ENCODE peak calls at places on chromosomes 7 and 10, in six cellular contexts. One of them, this sample, is unnamed.

GRCh38 chr10:93992400-93993030 is 1.2 kb upstream of the PLCE1 start:
- DNase-seq in heart right ventricle: no peak
- DNase-seq in ovary: no peak
- DNase-seq in breast epithelium: no peak
- DNase-seq in uterus: no peak
- DNase-seq in aorta: no peak
- DNase-seq in this sample: no peak

GRCh38 chr10:34323197-34323596 is 491.9 kb downstream of the PARD3 start:
- DNase-seq in ovary: no peak
- DNase-seq in uterus: no peak
- DNase-seq in breast epithelium: no peak
- DNase-seq in aorta: no peak
- DNase-seq in heart right ventricle: no peak
- DNase-seq in this sample: no peak

GRCh38 chr7:131722371-131722770 is 165.9 kb upstream of the PODXL start:
- DNase-seq in breast epithelium: no peak
- DNase-seq in uterus: no peak
- DNase-seq in heart right ventricle: no peak
- DNase-seq in aorta: no peak
- DNase-seq in ovary: no peak
- DNase-seq in this sample: no peak

GRCh38 chr7:151309306-151309705 is 32.3 kb upstream of the NUB1 start:
- DNase-seq in uterus: no peak
- DNase-seq in breast epithelium: no peak
- DNase-seq in heart right ventricle: no peak
- DNase-seq in ovary: no peak
- DNase-seq in aorta: no peak
- DNase-seq in this sample: no peak

GRCh38 chr10:100993986-100994708 is 5.5 kb upstream of the LZTS2 start:
- DNase-seq in aorta: no peak
- DNase-seq in ovary: no peak
- DNase-seq in breast epithelium: no peak
- DNase-seq in uterus: no peak
- DNase-seq in heart right ventricle: no peak
- DNase-seq in this sample: no peak

GRCh38 chr7:36600869-36601530 is 123.3 kb downstream of the AOAH start:
- DNase-seq in aorta: no peak
- DNase-seq in heart right ventricle: no peak
- DNase-seq in ovary: no peak
- DNase-seq in uterus: no peak
- DNase-seq in breast epithelium: no peak
- DNase-seq in this sample: no peak

GRCh38 chr7:77838929-77839491 is 40.4 kb downstream of the PHTF2 start:
- DNase-seq in ovary: no peak
- DNase-seq in uterus: no peak
- DNase-seq in aorta: no peak
- DNase-seq in heart right ventricle: no peak
- DNase-seq in breast epithelium: no peak
- DNase-seq in this sample: no peak

GRCh38 chr7:4667776-4668509 is 14.2 kb upstream of the FOXK1 start:
- DNase-seq in uterus: no peak
- DNase-seq in breast epithelium: no peak
- DNase-seq in aorta: peak; percentile 65
- DNase-seq in ovary: peak; percentile 28
- DNase-seq in heart right ventricle: no peak
- DNase-seq in this sample: no peak

GRCh38 chr7:25656071-25656470 is 427.8 kb upstream of the NPVF start:
- DNase-seq in breast epithelium: no peak
- DNase-seq in ovary: no peak
- DNase-seq in uterus: no peak
- DNase-seq in heart right ventricle: no peak
- DNase-seq in aorta: no peak
- DNase-seq in this sample: no peak

GRCh38 chr10:14219411-14219810 is 111.3 kb downstream of the FRMD4A start:
- DNase-seq in breast epithelium: no peak
- DNase-seq in aorta: no peak
- DNase-seq in heart right ventricle: no peak
- DNase-seq in ovary: no peak
- DNase-seq in uterus: no peak
- DNase-seq in this sample: no peak

GRCh38 chr7:150356265-150356897 is 12.2 kb upstream of the REPIN1 start:
- DNase-seq in breast epithelium: no peak
- DNase-seq in uterus: no peak
- DNase-seq in ovary: no peak
- DNase-seq in heart right ventricle: no peak
- DNase-seq in aorta: peak; percentile 10
- DNase-seq in this sample: no peak

GRCh38 chr7:79436378-79436777 is 17.1 kb downstream of the MAGI2 start:
- DNase-seq in heart right ventricle: no peak
- DNase-seq in ovary: no peak
- DNase-seq in breast epithelium: no peak
- DNase-seq in aorta: no peak
- DNase-seq in uterus: no peak
- DNase-seq in this sample: no peak

GRCh38 chr7:39709768-39710291 is 86.5 kb downstream of the RALA start:
- DNase-seq in ovary: no peak
- DNase-seq in aorta: no peak
- DNase-seq in breast epithelium: no peak
- DNase-seq in uterus: peak; percentile 17
- DNase-seq in heart right ventricle: peak; percentile 54
- DNase-seq in this sample: no peak

GRCh38 chr10:123558651-123559050 is 107.5 kb upstream of the GPR26 start:
- DNase-seq in aorta: no peak
- DNase-seq in ovary: no peak
- DNase-seq in heart right ventricle: no peak
- DNase-seq in uterus: no peak
- DNase-seq in breast epithelium: peak; percentile 37
- DNase-seq in this sample: no peak

GRCh38 chr10:63522129-63522687 is 1.0 kb downstream of the REEP3 start:
- DNase-seq in aorta: no peak
- DNase-seq in uterus: no peak
- DNase-seq in ovary: no peak
- DNase-seq in heart right ventricle: no peak
- DNase-seq in breast epithelium: no peak
- DNase-seq in this sample: no peak

GRCh38 chr7:55526770-55527169 is 45.5 kb downstream of the VOPP1 start:
- DNase-seq in heart right ventricle: no peak
- DNase-seq in ovary: no peak
- DNase-seq in uterus: no peak
- DNase-seq in aorta: no peak
- DNase-seq in breast epithelium: no peak
- DNase-seq in this sample: no peak

GRCh38 chr10:119395287-119396007 is 147.1 kb downstream of the RGS10 start:
- DNase-seq in aorta: peak; percentile 82
- DNase-seq in breast epithelium: no peak
- DNase-seq in uterus: no peak
- DNase-seq in ovary: no peak
- DNase-seq in heart right ventricle: peak; percentile 58
- DNase-seq in this sample: peak; percentile 59

GRCh38 chr7:150401424-150401790 is 22.3 kb downstream of the ZNF775 start:
- DNase-seq in uterus: no peak
- DNase-seq in breast epithelium: no peak
- DNase-seq in heart right ventricle: no peak
- DNase-seq in aorta: no peak
- DNase-seq in ovary: no peak
- DNase-seq in this sample: no peak

GRCh38 chr10:47276071-47276470 is 23.9 kb upstream of the GDF10 start:
- DNase-seq in heart right ventricle: no peak
- DNase-seq in ovary: no peak
- DNase-seq in aorta: no peak
- DNase-seq in uterus: no peak
- DNase-seq in breast epithelium: no peak
- DNase-seq in this sample: no peak

GRCh38 chr10:784377-784758 is 94.9 kb upstream of the DIP2C start:
- DNase-seq in breast epithelium: peak; percentile 60
- DNase-seq in aorta: no peak
- DNase-seq in heart right ventricle: no peak
- DNase-seq in uterus: no peak
- DNase-seq in ovary: no peak
- DNase-seq in this sample: no peak

GRCh38 chr10:35898722-35899485 is 256.8 kb upstream of the FZD8 start:
- DNase-seq in breast epithelium: no peak
- DNase-seq in uterus: no peak
- DNase-seq in heart right ventricle: no peak
- DNase-seq in ovary: no peak
- DNase-seq in aorta: no peak
- DNase-seq in this sample: no peak

GRCh38 chr10:70477661-70478162 is 855 bp upstream of the PALD1 start:
- DNase-seq in aorta: no peak
- DNase-seq in heart right ventricle: no peak
- DNase-seq in breast epithelium: no peak
- DNase-seq in uterus: peak; percentile 51
- DNase-seq in ovary: peak; percentile 53
- DNase-seq in this sample: no peak

GRCh38 chr10:92848441-92849233 is at the start of gene EXOC6:
- DNase-seq in aorta: peak; percentile 94
- DNase-seq in ovary: peak; percentile 75
- DNase-seq in uterus: peak; percentile 75
- DNase-seq in breast epithelium: peak; percentile 77
- DNase-seq in heart right ventricle: peak; percentile 84
- DNase-seq in this sample: peak; percentile 66

GRCh38 chr10:22992075-22992474 is 64.2 kb downstream of the ARMC3 start:
- DNase-seq in breast epithelium: no peak
- DNase-seq in ovary: no peak
- DNase-seq in uterus: no peak
- DNase-seq in aorta: no peak
- DNase-seq in heart right ventricle: no peak
- DNase-seq in this sample: no peak

GRCh38 chr7:27251513-27252306 is 9.1 kb downstream of the EVX1 start:
- DNase-seq in uterus: no peak
- DNase-seq in aorta: no peak
- DNase-seq in breast epithelium: no peak
- DNase-seq in heart right ventricle: no peak
- DNase-seq in ovary: no peak
- DNase-seq in this sample: no peak

GRCh38 chr7:152882576-152883310 is 123.2 kb downstream of the ACTR3B start:
- DNase-seq in breast epithelium: no peak
- DNase-seq in ovary: no peak
- DNase-seq in heart right ventricle: no peak
- DNase-seq in aorta: peak; percentile 58
- DNase-seq in uterus: no peak
- DNase-seq in this sample: no peak

GRCh38 chr7:83599131-83599530 is 49.8 kb downstream of the SEMA3E start:
- DNase-seq in uterus: no peak
- DNase-seq in aorta: no peak
- DNase-seq in breast epithelium: no peak
- DNase-seq in heart right ventricle: no peak
- DNase-seq in ovary: no peak
- DNase-seq in this sample: no peak

GRCh38 chr7:50335795-50336754 is 31.6 kb downstream of the IKZF1 start:
- DNase-seq in breast epithelium: no peak
- DNase-seq in uterus: no peak
- DNase-seq in heart right ventricle: no peak
- DNase-seq in ovary: no peak
- DNase-seq in aorta: no peak
- DNase-seq in this sample: no peak

GRCh38 chr10:99421233-99421739 is 9.1 kb downstream of the GOT1 start:
- DNase-seq in heart right ventricle: no peak
- DNase-seq in ovary: no peak
- DNase-seq in aorta: no peak
- DNase-seq in breast epithelium: no peak
- DNase-seq in uterus: no peak
- DNase-seq in this sample: no peak

GRCh38 chr10:110311357-110311949 is 6.7 kb upstream of the SMNDC1 start:
- DNase-seq in uterus: peak; percentile 35
- DNase-seq in breast epithelium: no peak
- DNase-seq in ovary: peak; percentile 29
- DNase-seq in heart right ventricle: peak; percentile 55
- DNase-seq in aorta: no peak
- DNase-seq in this sample: no peak

GRCh38 chr7:144854839-144855424 is 19.1 kb upstream of the TPK1 start:
- DNase-seq in ovary: no peak
- DNase-seq in heart right ventricle: no peak
- DNase-seq in breast epithelium: no peak
- DNase-seq in uterus: no peak
- DNase-seq in aorta: no peak
- DNase-seq in this sample: no peak

GRCh38 chr10:131833446-131834080 is 67.2 kb upstream of the PPP2R2D start:
- DNase-seq in uterus: no peak
- DNase-seq in heart right ventricle: no peak
- DNase-seq in breast epithelium: no peak
- DNase-seq in aorta: peak; percentile 64
- DNase-seq in ovary: no peak
- DNase-seq in this sample: peak; percentile 15

GRCh38 chr7:101691822-101692384 is 62.8 kb upstream of the MYL10 start:
- DNase-seq in ovary: no peak
- DNase-seq in heart right ventricle: no peak
- DNase-seq in breast epithelium: no peak
- DNase-seq in uterus: no peak
- DNase-seq in aorta: no peak
- DNase-seq in this sample: no peak

DNA sequence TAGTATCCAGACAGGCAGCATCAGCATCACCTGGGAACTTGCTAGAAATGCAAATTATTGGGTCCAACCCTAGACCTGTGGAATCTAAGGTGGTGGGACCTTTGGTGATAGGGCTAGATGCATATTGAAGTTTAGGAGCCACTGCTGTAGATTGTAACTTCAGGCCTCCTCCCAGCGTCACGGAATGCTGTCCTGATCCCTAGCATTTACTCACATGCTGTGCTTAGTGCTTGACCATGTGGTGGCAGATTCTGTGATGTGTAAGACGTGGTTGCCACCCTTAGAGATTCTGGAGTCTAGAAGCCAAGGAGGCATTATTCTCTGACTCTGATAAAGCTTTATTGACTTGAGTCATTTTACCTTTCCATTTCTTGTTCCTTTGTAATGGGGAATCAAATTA is 13.5 kb downstream of the AHR start:
- DNase-seq in aorta: no peak
- DNase-seq in heart right ventricle: no peak
- DNase-seq in breast epithelium: no peak
- DNase-seq in ovary: no peak
- DNase-seq in uterus: no peak
- DNase-seq in this sample: no peak
- H3K27ac ChIP-seq in aorta: no peak overlapping the region
- H3K27ac ChIP-seq in heart right ventricle: no peak overlapping the region
- H3K27ac ChIP-seq in breast epithelium: peak overlapping the region; percentile 23
- H3K27ac ChIP-seq in ovary: no peak overlapping the region
- H3K27ac ChIP-seq in uterus: peak overlapping the region; percentile 87
- H3K27ac ChIP-seq in this sample: no peak overlapping the region

GRCh38 chr7:88204525-88205103 is 15.2 kb downstream of the SRI start:
- DNase-seq in uterus: no peak
- DNase-seq in heart right ventricle: no peak
- DNase-seq in breast epithelium: no peak
- DNase-seq in ovary: no peak
- DNase-seq in aorta: no peak
- DNase-seq in this sample: no peak
- H3K36me3 ChIP-seq in uterus: no peaks in the 10 kb centered on the region
- H3K36me3 ChIP-seq in heart right ventricle: peaks cover 70% of the 10 kb centered on the region
- H3K36me3 ChIP-seq in breast epithelium: peaks cover 7% of the 10 kb centered on the region
- H3K36me3 ChIP-seq in ovary: no peaks in the 10 kb centered on the region
- H3K36me3 ChIP-seq in aorta: peaks cover 4% of the 10 kb centered on the region
- H3K36me3 ChIP-seq in this sample: peaks cover 79% of the 10 kb centered on the region

GRCh38 chr10:7248148-7248547 is 162.7 kb downstream of the SFMBT2 start:
- DNase-seq in uterus: no peak
- DNase-seq in heart right ventricle: no peak
- DNase-seq in aorta: no peak
- DNase-seq in breast epithelium: no peak
- DNase-seq in ovary: no peak
- DNase-seq in this sample: no peak
- H3K4me1 ChIP-seq in uterus: no peaks in the 10 kb centered on the region
- H3K4me1 ChIP-seq in heart right ventricle: peaks cover 5% of the 10 kb centered on the region
- H3K4me1 ChIP-seq in aorta: no peaks in the 10 kb centered on the region
- H3K4me1 ChIP-seq in breast epithelium: no peaks in the 10 kb centered on the region
- H3K4me1 ChIP-seq in ovary: no peaks in the 10 kb centered on the region
- H3K4me1 ChIP-seq in this sample: no peaks in the 10 kb centered on the region

GRCh38 chr7:834277-834676 is 2.0 kb downstream of the SUN1 start:
- DNase-seq in uterus: no peak
- DNase-seq in breast epithelium: no peak
- DNase-seq in aorta: no peak
- DNase-seq in ovary: no peak
- DNase-seq in heart right ventricle: no peak
- DNase-seq in this sample: no peak
- H3K27ac ChIP-seq in uterus: peak overlapping the region; percentile 99
- H3K27ac ChIP-seq in breast epithelium: peak overlapping the region; percentile 90
- H3K27ac ChIP-seq in aorta: peak overlapping the region; percentile 45
- H3K27ac ChIP-seq in ovary: peak overlapping the region; percentile 2
- H3K27ac ChIP-seq in heart right ventricle: peak overlapping the region; percentile 5
- H3K27ac ChIP-seq in this sample: peak overlapping the region; percentile 91

This sample was measured in tibial artery.